ENCODE peak calls at places on chromosome 22, in four cellular contexts. C, R, N and M are unnamed samples.

GRCh38 chr22:28231423-28231822 is 312.4 kb upstream of the PITPNB start:
- DNase-seq in R (no peak), C (peak), N (no peak), M (no peak)

GRCh38 chr22:42697542-42698013 is 23.1 kb downstream of the A4GALT start:
- DNase-seq in R (peak), N (peak), C (no peak), M (peak)

GRCh38 chr22:44758354-44758969 is 6.1 kb downstream of the ARHGAP8 start:
- DNase-seq in R (peak), N (no peak), C (no peak), M (peak)

GRCh38 chr22:25848954-25849353 is 107.0 kb downstream of the MYO18B start:
- DNase-seq in R (no peak), C (no peak), N (no peak), M (no peak)

GRCh38 chr22:18076060-18076497 is 1.7 kb upstream of the PEX26 start:
- DNase-seq in C (peak), R (peak), N (peak), M (peak)

GRCh38 chr22:40452730-40453487 is 82.5 kb downstream of the SGSM3 start:
- DNase-seq in R (no peak), C (no peak), N (no peak), M (no peak)

GRCh38 chr22:44702479-44703219 is 645 bp downstream of the PRR5 start:
- DNase-seq in R (peak), C (peak), N (peak), M (no peak)

GRCh38 chr22:42933783-42934144 is 76.7 kb upstream of the ARFGAP3 start:
- DNase-seq in N (peak), C (no peak), R (peak), M (peak)

GRCh38 chr22:49323751-49324415 is 503.8 kb downstream of the BRD1 start:
- DNase-seq in R (no peak), C (no peak), N (no peak), M (no peak)

GRCh38 chr22:17191163-17191562 is 28.1 kb downstream of the ADA2 start:
- DNase-seq in C (no peak), R (peak), N (no peak), M (peak)